ENCODE peak calls at places on chromosomes 3 and 15, in eight cellular contexts. O is WTC11; B is Right ventricle myocardium superior; S is activated gamma-delta T cell treated with anti-CD3 and anti-CD28 coated beads, Interleukin-2, amount 50 U/mL, for 16 hours; C is stimulated activated CD4-positive, alpha-beta T cell treated with anti-CD3 and anti-CD28 coated beads, Interleukin-1b, Interleukin-23, amount 100 ng/mL, for 48 hours; Y is foreskin fibroblast; D is COR-L47; H is HFF-Myc. F is an unnamed sample.

GRCh38 chr15:49855917-49856637 is 235.2 kb downstream of the DTWD1 start:
- DNase-seq in Y (peak), H (peak), O (no peak), S (no peak), B (no peak), D (no peak), C (no peak), F (peak)

GRCh38 chr3:12929801-12930200 is 88.4 kb upstream of the RPL32 start:
- DNase-seq in C (peak), D (no peak), S (no peak), B (no peak), Y (no peak), H (no peak), O (no peak), F (no peak)

GRCh38 chr3:111534701-111535100 is 7.3 kb upstream of the CD96 start:
- DNase-seq in Y (peak), C (no peak), D (no peak), B (no peak), H (no peak), O (no peak), S (no peak), F (no peak)

GRCh38 chr3:16205156-16205870 is 30.8 kb downstream of the GALNT15 start:
- DNase-seq in O (no peak), S (no peak), H (no peak), B (no peak), C (no peak), D (no peak), Y (no peak), F (peak)

GRCh38 chr3:158470944-158471638 is 99.9 kb upstream of the MLF1 start:
- DNase-seq in H (peak), B (no peak), C (no peak), Y (peak), D (no peak), O (no peak), S (no peak), F (no peak)

GRCh38 chr3:155960060-155960459 is 89.6 kb downstream of the GMPS start:
- DNase-seq in B (no peak), S (no peak), H (no peak), Y (no peak), C (no peak), O (no peak), D (no peak), F (no peak)

GRCh38 chr3:138263104-138263503 is 66.5 kb downstream of the NME9 start:
- DNase-seq in Y (no peak), D (no peak), B (no peak), O (no peak), H (no peak), C (no peak), S (no peak), F (no peak)

GRCh38 chr15:85563731-85564130 is 183.3 kb downstream of the AKAP13 start:
- DNase-seq in C (no peak), B (no peak), H (no peak), D (no peak), S (no peak), Y (no peak), O (no peak), F (no peak)

GRCh38 chr3:65883614-65884013 is 155.1 kb downstream of the MAGI1 start:
- DNase-seq in C (no peak), B (no peak), Y (no peak), S (no peak), D (peak), O (no peak), H (no peak), F (no peak)

GRCh38 chr3:196220991-196221390 is 4.7 kb downstream of the SLC51A start:
- DNase-seq in C (no peak), H (no peak), O (no peak), B (no peak), D (no peak), Y (no peak), S (no peak), F (no peak)

GRCh38 chr3:101061312-101061711 is 68.1 kb upstream of the ABI3BP start:
- DNase-seq in O (no peak), C (no peak), B (no peak), H (no peak), Y (no peak), D (no peak), S (no peak), F (no peak)

GRCh38 chr15:66472176-66472999 is 25.2 kb downstream of the SNAPC5 start:
- DNase-seq in S (peak), H (peak), O (no peak), C (peak), D (no peak), B (no peak), Y (no peak), F (peak)

GRCh38 chr3:130974201-130974600 is 52.4 kb downstream of the ASTE1 start:
- DNase-seq in S (no peak), O (no peak), B (no peak), Y (no peak), H (no peak), C (no peak), D (no peak), F (no peak)

GRCh38 chr15:79089331-79089889 is 1.2 kb downstream of the RASGRF1 start:
- DNase-seq in B (no peak), S (no peak), H (no peak), C (no peak), Y (no peak), D (no peak), O (peak), F (no peak)

GRCh38 chr3:22098000-22098399 is 347.0 kb upstream of the ZNF385D start:
- DNase-seq in C (no peak), B (no peak), Y (no peak), O (no peak), D (no peak), H (no peak), S (no peak), F (no peak)

GRCh38 chr3:20668411-20668810 is 482.4 kb upstream of the SGO1 start:
- DNase-seq in S (no peak), Y (no peak), D (no peak), H (no peak), O (peak), C (no peak), B (no peak), F (no peak)

F was measured in GM04503.